ENCODE peak calls at places on chromosomes 1 and 21, in nine cellular contexts. Q, P, B, Y, S, T, U, I and D are unnamed samples.

GRCh38 chr1:46556822-46557221 is 5.4 kb upstream of the KNCN start:
- DNase-seq in Y (no peak), I (no peak), Q (no peak), U (no peak), T (no peak), B (no peak), S (peak; percentile 54), P (no peak), D (no peak)

GRCh38 chr1:58934711-58935110 is 150.9 kb upstream of the JUN start:
- DNase-seq in I (no peak), Y (no peak), S (no peak), P (no peak), Q (no peak), T (no peak), U (no peak), B (no peak), D (no peak)

GRCh38 chr1:3641816-3642215 is 8.1 kb downstream of the WRAP73 start:
- DNase-seq in T (no peak), Q (no peak), B (no peak), P (no peak), I (no peak), U (no peak), S (no peak), Y (no peak), D (no peak)

GRCh38 chr1:22262583-22262982 is 119.7 kb upstream of the WNT4 start:
- DNase-seq in T (peak; percentile 71), U (no peak), Y (no peak), I (no peak), Q (no peak), P (no peak), S (no peak), B (no peak), D (no peak)

GRCh38 chr1:118290571-118290970 is 105.5 kb upstream of the SPAG17 start:
- DNase-seq in B (no peak), Q (no peak), P (no peak), S (no peak), U (no peak), Y (no peak), I (no peak), T (no peak), D (no peak)

GRCh38 chr21:38712076-38712475 is 93.7 kb upstream of the ETS2 start:
- DNase-seq in S (peak; percentile 63), Q (no peak), T (peak; percentile 82), P (peak; percentile 88), Y (no peak), B (no peak), U (no peak), I (no peak), D (no peak)

GRCh38 chr1:172343246-172344099 is 77.0 kb upstream of the C1orf105 start:
- DNase-seq in U (no peak), I (no peak), Y (no peak), P (no peak), B (no peak), Q (no peak), T (no peak), S (peak; percentile 85), D (no peak)

GRCh38 chr1:243842978-243843490 is 7.0 kb downstream of the AKT3 start:
- DNase-seq in P (no peak), I (no peak), Q (no peak), T (no peak), U (no peak), B (no peak), S (peak; percentile 74), Y (no peak), D (peak; percentile 17)

GRCh38 chr1:53574621-53575020 is 115.4 kb downstream of the DMRTB1 start:
- DNase-seq in P (no peak), S (no peak), U (no peak), T (no peak), B (no peak), Y (no peak), I (no peak), Q (no peak), D (no peak)

GRCh38 chr21:18354947-18355346 is 48.6 kb downstream of the TMPRSS15 start:
- DNase-seq in U (no peak), P (no peak), Q (no peak), S (no peak), I (no peak), T (no peak), B (no peak), Y (no peak), D (no peak)

GRCh38 chr1:168155910-168156309 is 19.2 kb upstream of the GPR161 start:
- DNase-seq in Q (no peak), Y (no peak), T (no peak), U (no peak), B (no peak), P (no peak), S (no peak), I (no peak), D (no peak)

GRCh38 chr1:2911391-2912178 is 109.7 kb upstream of the ACTRT2 start:
- DNase-seq in S (no peak), T (no peak), U (no peak), B (no peak), Y (no peak), P (no peak), I (no peak), Q (no peak), D (no peak)

GRCh38 chr21:17050156-17050555 is 462.7 kb upstream of the CXADR start:
- DNase-seq in P (no peak), U (no peak), S (no peak), Y (no peak), I (no peak), B (no peak), Q (no peak), T (no peak), D (no peak)

GRCh38 chr1:115329965-115330364 is 8.1 kb downstream of the NGF start:
- DNase-seq in U (no peak), Y (no peak), S (peak; percentile 30), T (no peak), Q (no peak), I (no peak), P (no peak), B (no peak), D (no peak)

GRCh38 chr1:153587314-153587713 is 21.7 kb upstream of the S100A2 start:
- DNase-seq in S (no peak), Q (no peak), I (no peak), T (no peak), B (no peak), U (no peak), P (no peak), Y (no peak), D (no peak)

GRCh38 chr1:211918665-211919414 is 88.3 kb upstream of the LPGAT1 start:
- DNase-seq in S (no peak), B (no peak), U (no peak), T (no peak), I (no peak), Y (no peak), Q (no peak), P (no peak), D (no peak)